ENCODE peak calls at places on chromosomes 13 and 19, in eight cellular contexts. One of them, this sample, is unnamed.
A peak's percentile ranks its signal among the peaks of the same experiment; 100 is the strongest.

GRCh38 chr19:51777570-51778460 is 16.8 kb downstream of the FPR2 start:
- DNase-seq in stimulated activated CD4-positive, alpha-beta T cell treated with anti-CD3 and anti-CD28 coated beads, Interleukin-1b, Interleukin-23, amount 100 ng/mL, for 1 hour: no peak
- DNase-seq in cardiac muscle cell: peak; percentile 87
- DNase-seq in neural crest cell: peak; percentile 44
- DNase-seq in nucleus accumbens: peak; percentile 37
- DNase-seq in NCI-H1105: peak; percentile 78
- DNase-seq in fibroblast of lung: peak; percentile 90
- DNase-seq in NCI-H2081 treated with DMSO at 0.1 percent for 48 hours: no peak
- DNase-seq in this sample: peak; percentile 63

GRCh38 chr19:12841094-12841493 is 2.8 kb downstream of the MAST1 start:
- DNase-seq in NCI-H1105: peak; percentile 98
- DNase-seq in neural crest cell: peak; percentile 77
- DNase-seq in NCI-H2081 treated with DMSO at 0.1 percent for 48 hours: no peak
- DNase-seq in nucleus accumbens: no peak
- DNase-seq in fibroblast of lung: peak; percentile 30
- DNase-seq in stimulated activated CD4-positive, alpha-beta T cell treated with anti-CD3 and anti-CD28 coated beads, Interleukin-1b, Interleukin-23, amount 100 ng/mL, for 1 hour: no peak
- DNase-seq in cardiac muscle cell: peak; percentile 92
- DNase-seq in this sample: no peak

GRCh38 chr13:45728759-45729158 is 26.6 kb downstream of the CBY2 start:
- DNase-seq in stimulated activated CD4-positive, alpha-beta T cell treated with anti-CD3 and anti-CD28 coated beads, Interleukin-1b, Interleukin-23, amount 100 ng/mL, for 1 hour: no peak
- DNase-seq in fibroblast of lung: no peak
- DNase-seq in NCI-H1105: no peak
- DNase-seq in NCI-H2081 treated with DMSO at 0.1 percent for 48 hours: no peak
- DNase-seq in nucleus accumbens: no peak
- DNase-seq in cardiac muscle cell: peak; percentile 46
- DNase-seq in neural crest cell: no peak
- DNase-seq in this sample: no peak

GRCh38 chr19:36041831-36042230 is 9.2 kb upstream of the CLIP3 start:
- DNase-seq in NCI-H2081 treated with DMSO at 0.1 percent for 48 hours: no peak
- DNase-seq in fibroblast of lung: peak; percentile 79
- DNase-seq in neural crest cell: no peak
- DNase-seq in NCI-H1105: no peak
- DNase-seq in cardiac muscle cell: peak; percentile 8
- DNase-seq in stimulated activated CD4-positive, alpha-beta T cell treated with anti-CD3 and anti-CD28 coated beads, Interleukin-1b, Interleukin-23, amount 100 ng/mL, for 1 hour: no peak
- DNase-seq in nucleus accumbens: no peak
- DNase-seq in this sample: peak; percentile 59

GRCh38 chr19:38945562-38946228 is 15.0 kb downstream of the MRPS12 start:
- DNase-seq in NCI-H1105: no peak
- DNase-seq in nucleus accumbens: no peak
- DNase-seq in fibroblast of lung: no peak
- DNase-seq in stimulated activated CD4-positive, alpha-beta T cell treated with anti-CD3 and anti-CD28 coated beads, Interleukin-1b, Interleukin-23, amount 100 ng/mL, for 1 hour: no peak
- DNase-seq in cardiac muscle cell: no peak
- DNase-seq in NCI-H2081 treated with DMSO at 0.1 percent for 48 hours: no peak
- DNase-seq in neural crest cell: no peak
- DNase-seq in this sample: no peak

GRCh38 chr13:108850706-108851105 is 221.3 kb downstream of the MYO16 start:
- DNase-seq in nucleus accumbens: no peak
- DNase-seq in NCI-H2081 treated with DMSO at 0.1 percent for 48 hours: no peak
- DNase-seq in neural crest cell: no peak
- DNase-seq in NCI-H1105: no peak
- DNase-seq in stimulated activated CD4-positive, alpha-beta T cell treated with anti-CD3 and anti-CD28 coated beads, Interleukin-1b, Interleukin-23, amount 100 ng/mL, for 1 hour: no peak
- DNase-seq in cardiac muscle cell: no peak
- DNase-seq in fibroblast of lung: no peak
- DNase-seq in this sample: no peak

GRCh38 chr13:72221276-72221962 is 354.4 kb upstream of the DACH1 start:
- DNase-seq in neural crest cell: peak; percentile 12
- DNase-seq in nucleus accumbens: no peak
- DNase-seq in fibroblast of lung: no peak
- DNase-seq in NCI-H2081 treated with DMSO at 0.1 percent for 48 hours: no peak
- DNase-seq in NCI-H1105: no peak
- DNase-seq in stimulated activated CD4-positive, alpha-beta T cell treated with anti-CD3 and anti-CD28 coated beads, Interleukin-1b, Interleukin-23, amount 100 ng/mL, for 1 hour: no peak
- DNase-seq in cardiac muscle cell: peak; percentile 22
- DNase-seq in this sample: no peak

GRCh38 chr13:113930711-113931637 is 42.9 kb downstream of the C13orf46 start:
- DNase-seq in fibroblast of lung: no peak
- DNase-seq in nucleus accumbens: no peak
- DNase-seq in stimulated activated CD4-positive, alpha-beta T cell treated with anti-CD3 and anti-CD28 coated beads, Interleukin-1b, Interleukin-23, amount 100 ng/mL, for 1 hour: peak; percentile 26
- DNase-seq in neural crest cell: no peak
- DNase-seq in NCI-H1105: no peak
- DNase-seq in NCI-H2081 treated with DMSO at 0.1 percent for 48 hours: no peak
- DNase-seq in cardiac muscle cell: no peak
- DNase-seq in this sample: no peak

GRCh38 chr19:40266912-40267600 is 18.1 kb downstream of the AKT2 start:
- DNase-seq in nucleus accumbens: no peak
- DNase-seq in NCI-H2081 treated with DMSO at 0.1 percent for 48 hours: no peak
- DNase-seq in neural crest cell: no peak
- DNase-seq in stimulated activated CD4-positive, alpha-beta T cell treated with anti-CD3 and anti-CD28 coated beads, Interleukin-1b, Interleukin-23, amount 100 ng/mL, for 1 hour: no peak
- DNase-seq in fibroblast of lung: no peak
- DNase-seq in NCI-H1105: no peak
- DNase-seq in cardiac muscle cell: no peak
- DNase-seq in this sample: no peak

GRCh38 chr19:33758541-33759013 is 38.1 kb upstream of the KCTD15 start:
- DNase-seq in NCI-H1105: no peak
- DNase-seq in cardiac muscle cell: peak; percentile 26
- DNase-seq in stimulated activated CD4-positive, alpha-beta T cell treated with anti-CD3 and anti-CD28 coated beads, Interleukin-1b, Interleukin-23, amount 100 ng/mL, for 1 hour: no peak
- DNase-seq in nucleus accumbens: no peak
- DNase-seq in neural crest cell: no peak
- DNase-seq in fibroblast of lung: no peak
- DNase-seq in NCI-H2081 treated with DMSO at 0.1 percent for 48 hours: no peak
- DNase-seq in this sample: no peak

GRCh38 chr19:35303357-35303915 is 11.5 kb downstream of the MAG start:
- DNase-seq in NCI-H1105: no peak
- DNase-seq in cardiac muscle cell: no peak
- DNase-seq in stimulated activated CD4-positive, alpha-beta T cell treated with anti-CD3 and anti-CD28 coated beads, Interleukin-1b, Interleukin-23, amount 100 ng/mL, for 1 hour: no peak
- DNase-seq in neural crest cell: no peak
- DNase-seq in NCI-H2081 treated with DMSO at 0.1 percent for 48 hours: no peak
- DNase-seq in fibroblast of lung: no peak
- DNase-seq in nucleus accumbens: no peak
- DNase-seq in this sample: no peak

GRCh38 chr13:106942558-106942957 is 374.6 kb upstream of the ARGLU1 start:
- DNase-seq in neural crest cell: no peak
- DNase-seq in cardiac muscle cell: no peak
- DNase-seq in stimulated activated CD4-positive, alpha-beta T cell treated with anti-CD3 and anti-CD28 coated beads, Interleukin-1b, Interleukin-23, amount 100 ng/mL, for 1 hour: no peak
- DNase-seq in fibroblast of lung: no peak
- DNase-seq in NCI-H2081 treated with DMSO at 0.1 percent for 48 hours: no peak
- DNase-seq in nucleus accumbens: no peak
- DNase-seq in NCI-H1105: no peak
- DNase-seq in this sample: no peak

GRCh38 chr13:95509521-95510315 is 42.8 kb upstream of the CLDN10 start:
- DNase-seq in stimulated activated CD4-positive, alpha-beta T cell treated with anti-CD3 and anti-CD28 coated beads, Interleukin-1b, Interleukin-23, amount 100 ng/mL, for 1 hour: no peak
- DNase-seq in neural crest cell: no peak
- DNase-seq in fibroblast of lung: no peak
- DNase-seq in nucleus accumbens: no peak
- DNase-seq in cardiac muscle cell: no peak
- DNase-seq in NCI-H2081 treated with DMSO at 0.1 percent for 48 hours: no peak
- DNase-seq in NCI-H1105: no peak
- DNase-seq in this sample: no peak

GRCh38 chr19:4233282-4233853 is 4.0 kb downstream of the EBI3 start:
- DNase-seq in NCI-H2081 treated with DMSO at 0.1 percent for 48 hours: no peak
- DNase-seq in neural crest cell: peak; percentile 74
- DNase-seq in cardiac muscle cell: peak; percentile 30
- DNase-seq in stimulated activated CD4-positive, alpha-beta T cell treated with anti-CD3 and anti-CD28 coated beads, Interleukin-1b, Interleukin-23, amount 100 ng/mL, for 1 hour: peak; percentile 25
- DNase-seq in fibroblast of lung: peak; percentile 18
- DNase-seq in nucleus accumbens: peak; percentile 25
- DNase-seq in NCI-H1105: no peak
- DNase-seq in this sample: no peak